ENCODE peak calls at places on chromosomes 16 and 17, in four cellular contexts. S is neural progenitor cell; N is right atrium auricular region; W is CD4-positive, alpha-beta memory T cell. Q is an unnamed sample. For H3K4me1, the result is how much of the 10 kb centered on the place peaks cover.

GRCh38 chr16:72946474-72947194 is 101.3 kb downstream of the ZFHX3 start:
- DNase-seq in N (peak), W (no peak), S (no peak), Q (no peak)

GRCh38 chr17:73720187-73720834 is 76.1 kb upstream of the SDK2 start:
- DNase-seq in W (no peak), N (no peak), S (no peak), Q (no peak)

GRCh38 chr17:18877104-18877503 is 19.2 kb downstream of the PRPSAP2 start:
- DNase-seq in N (no peak), S (no peak), W (no peak), Q (no peak)

GRCh38 chr17:76735586-76736348 is 1.4 kb downstream of the SRSF2 start:
- DNase-seq in S (no peak), N (no peak), W (no peak), Q (no peak)

GRCh38 chr16:239948-240277 is 5.3 kb downstream of the FAM234A start:
- DNase-seq in N (no peak), S (no peak), W (no peak), Q (peak)

GRCh38 chr17:57588086-57588485 is 157.0 kb downstream of the CCDC182 start:
- DNase-seq in W (no peak), S (peak), N (no peak), Q (no peak)

GRCh38 chr16:86566966-86567700 is 504 bp downstream of the FOXC2 start:
- DNase-seq in N (no peak), S (peak), W (no peak), Q (no peak)

GRCh38 chr17:28949185-28950016 is 1.9 kb downstream of the PHF12 start:
- DNase-seq in N (no peak), W (peak), S (peak), Q (peak)

GRCh38 chr17:14337596-14338079 is 36.8 kb downstream of the HS3ST3B1 start:
- DNase-seq in W (no peak), S (no peak), N (no peak), Q (no peak)

GRCh38 chr17:78706271-78706915 is 75.7 kb downstream of the CYTH1 start:
- DNase-seq in S (no peak), N (no peak), W (no peak), Q (no peak)

GRCh38 chr16:78310990-78311561 is 211.6 kb downstream of the WWOX start:
- DNase-seq in N (no peak), W (no peak), S (peak), Q (no peak)

GRCh38 chr17:7825206-7825980 is 8.6 kb upstream of the KDM6B start:
- DNase-seq in W (no peak), S (peak), N (no peak), Q (no peak)

GRCh38 chr17:47851764-47852112 is 775 bp upstream of the SP6 start:
- DNase-seq in N (no peak), W (no peak), S (peak), Q (no peak)

GRCh38 chr16:22660441-22661160 is 149.9 kb downstream of the NPIPB5 start:
- DNase-seq in N (no peak), S (no peak), W (no peak), Q (no peak)

GRCh38 chr17:49616546-49617205 is 41.0 kb downstream of the NXPH3 start:
- DNase-seq in W (no peak), N (peak), S (no peak), Q (peak)

GRCh38 chr17:65099941-65100315 is 37.2 kb upstream of the RGS9 start:
- DNase-seq in N (no peak), W (peak), S (no peak), Q (no peak)

GRCh38 chr17:45775576-45776011 is 8.5 kb upstream of the CRHR1 start:
- DNase-seq in S (no peak), W (no peak), N (no peak), Q (no peak)

GRCh38 chr17:17818088-17818526 is 18.7 kb downstream of the SREBF1 start:
- DNase-seq in S (no peak), N (no peak), W (no peak), Q (peak)

GRCh38 chr17:19897901-19898300 is 30.2 kb upstream of the ULK2 start:
- DNase-seq in S (peak), W (no peak), N (no peak), Q (no peak)

GRCh38 chr16:81707411-81708321 is 71.4 kb upstream of the PLCG2 start:
- DNase-seq in W (no peak), S (no peak), N (no peak), Q (no peak)

GRCh38 chr17:77332034-77332971 is 191.5 kb downstream of the SEC14L1 start:
- DNase-seq in N (peak), W (peak), S (no peak), Q (no peak)

GRCh38 chr17:13788385-13788784 is 186.7 kb upstream of the HS3ST3A1 start:
- DNase-seq in N (no peak), S (no peak), W (no peak), Q (no peak)

GRCh38 chr16:3661311-3661710 is 6.8 kb downstream of the DNASE1 start:
- DNase-seq in S (no peak), W (no peak), N (no peak), Q (no peak)

GRCh38 chr16:50881331-50881830 is 139.5 kb downstream of the CYLD start:
- DNase-seq in W (no peak), S (peak), N (peak), Q (no peak)

GRCh38 chr17:72635034-72635654 is 457.3 kb downstream of the SLC39A11 start:
- DNase-seq in W (no peak), N (no peak), S (no peak), Q (no peak)

GRCh38 chr17:66309793-66310192 is 7.4 kb downstream of the PRKCA start:
- DNase-seq in N (no peak), S (no peak), W (no peak), Q (no peak)

GRCh38 chr17:77391668-77392375 is 251.1 kb downstream of the SEC14L1 start:
- DNase-seq in N (peak), W (peak), S (peak), Q (peak)

GRCh38 chr16:67388191-67388590 is 5.1 kb downstream of the TPPP3 start:
- DNase-seq in S (no peak), W (no peak), N (peak), Q (no peak)

GRCh38 chr16:2515180-2515803 is 1.5 kb downstream of the ATP6V0C start:
- DNase-seq in N (no peak), W (no peak), S (no peak), Q (no peak)

GRCh38 chr16:23563186-23563585 is 5.7 kb downstream of the UBFD1 start:
- DNase-seq in W (no peak), N (no peak), S (no peak), Q (peak)

GRCh38 chr17:77439382-77440013 is 298.7 kb downstream of the SEC14L1 start:
- DNase-seq in N (no peak), W (no peak), S (no peak), Q (no peak)

GRCh38 chr16:3819175-3819527 is 61.4 kb downstream of the CREBBP start:
- DNase-seq in S (no peak), W (no peak), N (no peak), Q (no peak)

DNA sequence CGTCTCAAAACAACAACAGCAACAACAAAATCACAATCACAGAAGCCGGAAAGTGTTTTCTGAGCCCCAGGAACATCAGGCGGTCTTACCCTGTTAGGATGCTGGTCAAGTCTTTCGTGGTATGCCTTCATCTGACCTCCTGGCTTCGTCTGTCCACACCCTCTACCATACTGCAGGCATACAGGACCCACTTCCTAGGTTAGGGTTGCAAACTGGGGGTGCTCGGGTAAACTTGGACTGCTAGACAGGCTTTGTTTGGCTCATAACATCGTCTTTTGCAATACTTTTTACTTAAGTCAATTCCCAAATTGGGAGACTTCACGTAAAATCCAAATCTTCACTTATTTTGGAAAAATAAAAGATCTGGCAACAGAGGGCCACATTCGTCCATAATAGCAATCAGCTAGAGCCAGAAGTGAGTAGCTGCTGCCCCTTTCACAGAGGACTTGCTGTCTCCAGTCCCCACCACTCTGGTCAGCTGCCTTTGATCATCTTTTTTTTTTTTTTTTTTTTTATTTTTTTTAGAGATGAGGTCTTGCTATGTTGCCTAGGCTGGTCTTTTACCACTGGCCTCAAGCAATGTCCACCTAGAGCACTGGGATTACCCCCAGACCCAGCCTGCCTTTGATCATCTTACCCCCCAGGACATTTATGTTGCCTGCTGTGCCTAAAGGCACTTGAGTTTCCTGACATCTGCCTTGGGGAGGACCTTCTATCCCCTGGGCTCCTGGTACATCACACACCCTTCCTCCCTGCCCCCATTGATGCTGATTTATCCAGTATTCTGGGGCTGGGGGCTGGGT is 30.1 kb downstream of the CHD9 start:
- DNase-seq in N (no peak), W (no peak), S (no peak), Q (no peak)
- H3K4me1 ChIP-seq in N (half or more), W (under half), S (under half), Q (half or more)

GRCh38 chr16:11253009-11253994 is 2.7 kb downstream of the SOCS1 start:
- DNase-seq in N (no peak), S (no peak), W (no peak), Q (no peak)

GRCh38 chr16:11250786-11251524 is 5.0 kb downstream of the SOCS1 start:
- DNase-seq in W (no peak), N (no peak), S (no peak), Q (no peak)

GRCh38 chr16:11251525-11252481 is 4.2 kb downstream of the SOCS1 start:
- DNase-seq in W (peak), N (no peak), S (no peak), Q (no peak)

GRCh38 chr16:11253995-11254912 is 1.8 kb downstream of the SOCS1 start:
- DNase-seq in N (no peak), W (no peak), S (no peak), Q (no peak)

DNA sequence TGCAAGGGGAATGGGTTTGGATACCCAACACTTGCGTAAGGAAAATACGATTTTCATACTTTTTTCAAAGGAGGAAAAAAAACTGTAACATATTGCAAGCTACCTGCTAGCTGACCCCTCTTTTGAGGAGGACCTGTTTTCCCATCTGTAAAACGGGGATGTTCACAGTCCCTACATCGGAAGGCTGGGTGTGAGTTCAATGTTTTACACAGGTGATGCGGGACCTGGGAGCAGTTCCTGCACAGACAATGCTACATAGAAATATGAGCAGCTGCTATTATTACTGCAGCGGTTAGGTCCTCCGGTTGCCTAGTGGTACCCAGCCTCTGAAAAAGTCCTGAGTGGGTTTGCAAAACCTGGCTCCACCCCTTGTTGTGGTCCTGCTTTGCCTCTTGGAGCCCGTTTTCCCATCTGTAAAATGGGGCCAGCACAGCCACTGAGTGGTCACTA is 3.5 kb downstream of the SOCS1 start:
- DNase-seq in N (no peak), W (no peak), S (no peak), Q (no peak)
- H3K4me3 ChIP-seq in N (no peak), W (peak), S (no peak), Q (no peak)

GRCh38 chr16:9070295-9070694 is 21.1 kb upstream of the HAPSTR1 start:
- DNase-seq in N (no peak), W (no peak), S (no peak), Q (no peak)

GRCh38 chr16:9079430-9079812 is 12.0 kb upstream of the HAPSTR1 start:
- DNase-seq in W (no peak), S (no peak), N (no peak), Q (no peak)

GRCh38 chr16:9077001-9077809 is 14.2 kb upstream of the HAPSTR1 start:
- DNase-seq in W (no peak), N (no peak), S (no peak), Q (no peak)

GRCh38 chr16:9072806-9073341 is 18.6 kb upstream of the HAPSTR1 start:
- DNase-seq in S (no peak), N (no peak), W (no peak), Q (no peak)

GRCh38 chr16:9075299-9076071 is 16.0 kb upstream of the HAPSTR1 start:
- DNase-seq in N (no peak), W (no peak), S (no peak), Q (no peak)
- H3K27ac ChIP-seq in N (no peak), W (no peak), S (no peak), Q (no peak)

GRCh38 chr16:88763502-88764053 is 21.4 kb downstream of the PIEZO1 start:
- DNase-seq in S (peak), N (no peak), W (no peak), Q (no peak)

GRCh38 chr16:88762941-88763340 is 22.1 kb downstream of the PIEZO1 start:
- DNase-seq in N (no peak), W (no peak), S (no peak), Q (no peak)

GRCh38 chr16:88766975-88767374 is 18.0 kb downstream of the PIEZO1 start:
- DNase-seq in W (no peak), S (no peak), N (no peak), Q (no peak)

GRCh38 chr16:88764080-88764479 is 20.9 kb downstream of the PIEZO1 start:
- DNase-seq in N (no peak), S (no peak), W (no peak), Q (no peak)

GRCh38 chr16:88764913-88765349 is 20.1 kb downstream of the PIEZO1 start:
- DNase-seq in N (no peak), W (no peak), S (no peak), Q (no peak)
- H3K4me1 ChIP-seq in N (under half), W (half or more), S (under half), Q (under half)

DNA sequence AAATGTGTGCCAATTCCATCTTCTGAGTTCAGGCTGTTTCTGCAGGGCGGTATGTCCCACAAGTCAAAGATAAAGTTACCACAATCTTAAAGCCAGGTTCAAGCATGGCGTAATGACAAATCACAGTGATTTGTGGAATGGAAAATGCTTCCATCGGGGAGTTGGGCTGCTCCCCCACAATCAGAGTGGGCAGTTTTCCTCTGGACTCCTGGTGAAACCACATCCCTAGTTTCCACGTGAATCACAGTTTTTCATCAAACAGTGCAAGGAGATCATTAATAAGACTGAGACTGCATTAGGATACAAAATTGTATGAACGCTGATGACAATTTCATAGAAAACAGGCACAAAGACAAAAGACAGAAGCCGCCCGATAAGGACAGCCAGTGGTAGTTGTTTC is 3.5 kb downstream of the LITAF start:
- DNase-seq in W (no peak), N (no peak), S (no peak), Q (no peak)
- H3K4me3 ChIP-seq in W (no peak), N (no peak), S (no peak), Q (no peak)

GRCh38 chr17:81414751-81415516 is 19.7 kb downstream of the BAHCC1 start:
- DNase-seq in W (no peak), S (no peak), N (no peak), Q (no peak)

GRCh38 chr17:81411305-81411704 is 16.0 kb downstream of the BAHCC1 start:
- DNase-seq in N (no peak), S (no peak), W (no peak), Q (no peak)

GRCh38 chr17:81413497-81414135 is 18.4 kb downstream of the BAHCC1 start:
- DNase-seq in N (no peak), W (no peak), S (no peak), Q (no peak)

GRCh38 chr17:81410852-81411251 is 15.6 kb downstream of the BAHCC1 start:
- DNase-seq in W (no peak), S (no peak), N (no peak), Q (no peak)

DNA sequence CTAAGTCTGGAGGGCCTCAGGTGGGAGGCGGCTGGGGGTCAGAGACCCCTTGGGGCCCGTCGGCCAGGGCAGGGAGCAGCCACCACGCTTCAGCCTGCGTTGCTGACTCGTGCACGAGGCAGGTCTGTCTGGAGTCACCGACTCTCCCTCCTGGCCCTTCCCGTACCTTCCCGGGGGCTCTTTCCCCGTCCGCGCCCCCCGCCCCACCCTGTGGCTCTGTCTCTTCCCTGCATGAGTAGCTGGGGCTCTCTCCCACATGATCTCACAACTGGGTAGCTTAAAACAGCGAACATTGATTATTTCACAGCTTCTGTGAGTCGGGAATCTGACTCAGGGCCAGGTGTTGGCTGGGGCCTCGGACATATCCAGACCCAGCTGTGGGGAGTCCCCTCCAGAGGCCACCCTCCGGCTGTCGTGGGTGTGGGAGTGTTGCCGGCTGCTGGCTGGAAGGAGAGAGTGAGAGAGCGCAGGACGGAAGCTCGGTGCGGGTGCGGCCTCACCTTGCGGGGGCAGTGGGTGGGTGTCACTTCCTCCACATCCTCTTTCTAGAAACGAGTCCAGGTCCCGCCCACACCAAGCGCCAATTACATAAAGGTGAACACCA is 17.3 kb downstream of the BAHCC1 start:
- DNase-seq in W (no peak), S (no peak), N (no peak), Q (no peak)
- H3K27ac ChIP-seq in W (no peak), S (no peak), N (no peak), Q (no peak)

DNA sequence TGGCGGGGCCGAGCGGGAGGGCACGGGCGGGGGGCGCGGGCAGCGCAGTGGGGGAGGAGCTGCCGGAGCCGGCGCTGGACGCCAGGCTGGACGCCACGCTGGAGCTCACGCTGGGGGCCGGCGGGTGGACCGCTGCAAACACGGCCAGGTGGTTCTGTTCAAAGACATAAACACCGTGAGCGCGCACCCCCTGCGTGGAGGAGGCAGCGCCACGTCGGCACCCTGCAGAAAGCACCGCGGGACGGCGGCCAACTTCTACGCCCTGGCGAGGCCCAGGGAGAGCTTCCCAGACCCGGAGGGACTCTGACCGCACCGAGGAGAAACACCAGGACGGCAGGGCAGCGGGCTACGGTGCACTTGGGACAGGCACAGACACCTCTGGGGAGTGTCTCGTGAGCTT is 29.3 kb downstream of the UNKL start:
- DNase-seq in S (no peak), N (no peak), W (no peak), Q (no peak)
- H3K4me1 ChIP-seq in S (under half), N (under half), W (under half), Q (under half)

DNA sequence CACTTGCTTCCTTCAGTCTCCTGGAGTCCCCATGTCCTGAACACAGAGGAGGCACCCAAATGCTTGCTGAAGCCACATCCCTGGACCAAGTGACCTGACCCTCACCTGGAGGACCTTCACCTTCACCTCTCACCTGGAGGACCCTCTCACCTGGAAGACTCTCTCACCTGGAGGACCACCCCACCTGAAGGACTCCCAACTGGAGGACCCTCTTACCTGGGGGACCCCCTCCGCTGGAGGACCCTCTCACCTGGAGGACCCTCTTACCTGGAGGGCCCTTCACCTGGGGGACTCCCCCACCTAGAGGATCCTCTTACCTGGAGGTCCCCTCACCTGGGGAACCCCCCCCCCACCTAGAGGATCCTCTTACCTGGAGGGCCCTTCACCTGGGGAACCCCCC is 573 bp upstream of the CDK10 start:
- DNase-seq in S (no peak), W (no peak), N (no peak), Q (no peak)
- H3K4me3 ChIP-seq in S (no peak), W (no peak), N (no peak), Q (no peak)

GRCh38 chr17:35046740-35047283 is 16.7 kb downstream of the RFFL start:
- DNase-seq in N (no peak), W (peak), S (peak), Q (no peak)
- H3K27ac ChIP-seq in N (no peak), W (peak), S (peak), Q (no peak)

Q was measured in gastrocnemius medialis.